ENCODE peak calls at places on chromosomes 16 and 17, in five cellular contexts. V is Calu3, B is colonic mucosa, T is neural crest cell, Y is coronary artery. J is an unnamed sample.

GRCh38 chr17:44878627-44879221 is 20.5 kb downstream of the EFTUD2 start:
- DNase-seq in V (peak), B (peak), T (peak), Y (no peak), J (peak)

GRCh38 chr17:62178579-62178978 is 113.5 kb upstream of the MED13 start:
- DNase-seq in V (no peak), B (no peak), T (no peak), Y (no peak), J (peak)

GRCh38 chr16:81939164-81940067 is 71.9 kb downstream of the SDR42E1 start:
- DNase-seq in V (no peak), B (no peak), T (no peak), Y (no peak), J (no peak)

GRCh38 chr17:34503804-34504203 is 75.6 kb upstream of the TMEM132E start:
- DNase-seq in V (no peak), B (no peak), T (no peak), Y (no peak), J (no peak)

GRCh38 chr16:66476328-66477027 is 49.4 kb downstream of the BEAN1 start:
- DNase-seq in V (peak), B (peak), T (no peak), Y (peak), J (no peak)

GRCh38 chr17:1229354-1229890 is 40.8 kb upstream of the BHLHA9 start:
- DNase-seq in V (peak), B (peak), T (no peak), Y (no peak), J (no peak)

GRCh38 chr17:63435681-63436522 is 10.2 kb downstream of the CYB561 start:
- DNase-seq in V (no peak), B (peak), T (no peak), Y (no peak), J (no peak)

GRCh38 chr17:19366637-19366972 is 4.1 kb upstream of the B9D1 start:
- DNase-seq in V (no peak), B (no peak), T (no peak), Y (no peak), J (no peak)

GRCh38 chr17:80481284-80482057 is 5.1 kb upstream of the NPTX1 start:
- DNase-seq in V (no peak), B (no peak), T (no peak), Y (no peak), J (no peak)

GRCh38 chr17:15941781-15942180 is 3.1 kb upstream of the ADORA2B start:
- DNase-seq in V (no peak), B (no peak), T (no peak), Y (no peak), J (peak)

GRCh38 chr17:73841431-73842060 is 197.3 kb upstream of the SDK2 start:
- DNase-seq in V (peak), B (no peak), T (no peak), Y (no peak), J (peak)

GRCh38 chr16:87334611-87335305 is 17.6 kb upstream of the C16orf95 start:
- DNase-seq in V (no peak), B (no peak), T (no peak), Y (no peak), J (no peak)

GRCh38 chr17:68036304-68037147 is 991 bp downstream of the KPNA2 start:
- DNase-seq in V (no peak), B (no peak), T (no peak), Y (no peak), J (peak)

GRCh38 chr17:46894476-46895151 is 28.3 kb upstream of the GOSR2 start:
- DNase-seq in V (no peak), B (no peak), T (no peak), Y (no peak), J (no peak)

GRCh38 chr16:24488045-24488444 is 51.3 kb upstream of the RBBP6 start:
- DNase-seq in V (no peak), B (no peak), T (no peak), Y (no peak), J (no peak)

GRCh38 chr16:85555549-85556455 is 57.3 kb upstream of the GSE1 start:
- DNase-seq in V (no peak), B (peak), T (no peak), Y (no peak), J (no peak)

DNA sequence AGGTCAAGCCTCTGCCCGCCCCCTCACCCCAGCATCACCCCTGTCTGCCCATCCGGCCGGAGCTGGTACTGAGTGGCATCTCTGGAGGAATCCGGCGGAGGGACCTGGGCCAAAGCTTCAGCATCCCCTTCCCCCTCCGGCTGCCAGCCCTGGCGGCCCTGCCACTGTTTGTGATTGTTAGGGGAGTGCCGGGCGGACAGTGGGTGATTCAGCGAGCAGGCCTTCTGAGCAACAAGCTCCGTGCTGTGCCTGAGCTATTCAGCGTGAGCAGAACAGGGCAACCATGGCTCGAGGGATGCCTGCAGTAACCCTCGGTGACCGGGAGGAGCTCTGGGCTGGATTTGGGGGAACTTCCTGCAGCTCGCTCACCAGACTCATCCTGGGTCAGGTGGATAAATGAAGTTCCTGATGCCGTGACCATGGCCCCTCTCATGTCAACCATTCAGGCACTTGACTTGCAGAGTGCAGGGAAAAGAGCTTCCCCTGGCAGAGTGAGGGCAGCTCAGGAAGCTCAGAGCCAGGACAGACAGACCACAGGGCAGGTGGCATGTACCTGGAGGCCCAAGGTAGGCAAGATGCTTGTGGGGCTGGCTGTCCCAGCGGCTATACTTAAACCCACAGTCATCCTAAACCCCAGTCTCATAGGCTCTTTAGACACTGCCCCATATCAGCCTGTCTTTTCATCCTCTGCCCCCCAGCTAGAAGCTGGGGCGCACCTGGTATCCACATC is 24.3 kb upstream of the MLKL start:
- DNase-seq in V (no peak), B (no peak), T (peak), Y (no peak), J (peak)
- TF ChIP-seq CTCF in V (no peak), B (no peak), T (no peak), Y (no peak), J (peak)

GRCh38 chr17:61002316-61002736 is 324.7 kb downstream of the BCAS3 start:
- DNase-seq in V (no peak), B (no peak), T (no peak), Y (no peak), J (peak)

GRCh38 chr17:61005358-61005757 is 327.7 kb downstream of the BCAS3 start:
- DNase-seq in V (no peak), B (no peak), T (no peak), Y (no peak), J (no peak)

GRCh38 chr17:61000911-61001310 is 323.3 kb downstream of the BCAS3 start:
- DNase-seq in V (no peak), B (no peak), T (no peak), Y (no peak), J (peak)
- TF ChIP-seq CTCF in V (no peak), B (no peak), T (peak), Y (no peak), J (peak)

GRCh38 chr17:74864866-74865395 is 5.2 kb upstream of the GRIN2C start:
- DNase-seq in V (peak), B (peak), T (peak), Y (no peak), J (peak)

GRCh38 chr17:74866198-74866835 is 6.5 kb downstream of the FDXR start:
- DNase-seq in V (no peak), B (no peak), T (no peak), Y (no peak), J (no peak)

GRCh38 chr17:74864297-74864865 is 4.7 kb upstream of the GRIN2C start:
- DNase-seq in V (no peak), B (no peak), T (no peak), Y (no peak), J (no peak)

GRCh38 chr17:74863420-74864296 is 4.0 kb upstream of the GRIN2C start:
- DNase-seq in V (no peak), B (no peak), T (no peak), Y (no peak), J (no peak)

DNA sequence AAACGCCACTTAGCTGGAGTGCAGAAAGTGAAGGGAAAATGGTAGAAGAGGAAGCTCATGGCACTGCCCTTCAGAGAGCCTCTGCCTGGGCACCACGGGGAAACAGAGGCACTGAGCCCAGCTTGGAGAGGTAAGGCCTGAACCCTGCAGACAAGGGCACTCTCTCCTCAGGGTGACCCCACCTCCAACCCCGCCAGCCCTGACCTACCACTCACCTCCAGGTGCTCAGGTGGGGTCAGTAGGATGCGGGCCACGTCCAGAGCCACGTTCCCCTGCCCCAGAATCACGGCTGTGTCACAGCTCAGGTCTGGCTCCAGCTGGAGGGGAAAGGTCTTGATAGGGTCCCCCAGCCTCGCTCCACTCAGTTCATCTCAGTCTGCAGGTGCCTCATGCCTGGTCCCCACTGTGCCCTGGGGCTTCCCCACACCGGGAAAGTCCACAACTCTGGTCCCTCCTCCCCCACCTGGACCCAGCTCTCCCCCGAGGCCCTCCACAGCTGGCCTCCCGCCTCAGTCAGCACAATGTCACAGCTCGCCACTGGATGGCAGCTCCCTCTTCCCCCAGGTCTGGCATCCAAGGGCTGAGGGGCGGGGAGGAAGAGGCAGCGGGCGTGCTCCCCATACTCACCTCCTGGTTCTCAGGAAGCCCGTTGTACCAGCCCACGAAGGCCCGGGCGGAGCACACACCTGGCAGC is 6.0 kb upstream of the GRIN2C start:
- DNase-seq in V (peak), B (no peak), T (no peak), Y (no peak), J (no peak)
- TF ChIP-seq CTCF in V (no peak), B (no peak), T (no peak), Y (no peak), J (no peak)

GRCh38 chr16:53506254-53506653 is 3.2 kb upstream of the AKTIP start:
- DNase-seq in V (no peak), B (no peak), T (no peak), Y (no peak), J (no peak)

GRCh38 chr16:53502331-53503269 is at the start of gene AKTIP:
- DNase-seq in V (peak), B (peak), T (no peak), Y (peak), J (peak)

GRCh38 chr16:53503270-53503911 is 382 bp upstream of the AKTIP start:
- DNase-seq in V (peak), B (peak), T (peak), Y (peak), J (peak)

GRCh38 chr16:53504665-53505064 is 1.7 kb upstream of the AKTIP start:
- DNase-seq in V (peak), B (no peak), T (no peak), Y (peak), J (no peak)

GRCh38 chr16:53504161-53504663 is 1.2 kb upstream of the AKTIP start:
- DNase-seq in V (peak), B (peak), T (peak), Y (peak), J (peak)
- TF ChIP-seq CTCF in V (no peak), B (no peak), T (no peak), Y (no peak), J (no peak)

GRCh38 chr17:43608313-43608712 is 53.4 kb downstream of the MEOX1 start:
- DNase-seq in V (no peak), B (no peak), T (no peak), Y (no peak), J (no peak)

GRCh38 chr17:43612515-43612914 is 49.2 kb downstream of the MEOX1 start:
- DNase-seq in V (no peak), B (no peak), T (no peak), Y (no peak), J (no peak)

GRCh38 chr17:43609613-43610385 is 51.9 kb downstream of the MEOX1 start:
- DNase-seq in V (no peak), B (no peak), T (no peak), Y (no peak), J (no peak)

GRCh38 chr17:43613911-43614310 is 47.8 kb downstream of the MEOX1 start:
- DNase-seq in V (no peak), B (no peak), T (no peak), Y (no peak), J (no peak)

GRCh38 chr17:43611230-43611969 is 50.3 kb downstream of the MEOX1 start:
- DNase-seq in V (no peak), B (no peak), T (no peak), Y (no peak), J (no peak)
- TF ChIP-seq CTCF in V (no peak), B (no peak), T (no peak), Y (no peak), J (no peak)

DNA sequence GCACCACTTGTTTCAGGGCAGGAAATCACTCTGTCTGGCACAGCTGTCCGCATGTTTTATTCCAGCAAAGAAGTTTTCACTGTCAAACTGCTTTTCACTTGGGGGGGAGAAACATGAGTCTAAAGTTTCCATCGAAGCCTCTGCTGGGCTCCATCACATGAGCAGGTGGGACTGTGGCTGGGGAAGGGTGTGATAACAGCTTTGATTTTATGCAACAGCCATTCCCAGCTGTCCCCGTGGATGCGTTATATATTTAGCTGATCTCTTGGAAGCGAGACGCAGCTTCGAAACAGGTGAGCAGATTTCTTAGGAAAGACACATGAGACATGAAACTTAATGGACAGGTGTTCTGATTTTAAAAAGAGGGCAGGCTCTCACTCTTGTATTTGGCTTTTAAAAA is 288.6 kb downstream of the SNX29 start:
- DNase-seq in V (no peak), B (no peak), T (no peak), Y (no peak), J (no peak)
- TF ChIP-seq CTCF in V (no peak), B (no peak), T (no peak), Y (no peak), J (no peak)

DNA sequence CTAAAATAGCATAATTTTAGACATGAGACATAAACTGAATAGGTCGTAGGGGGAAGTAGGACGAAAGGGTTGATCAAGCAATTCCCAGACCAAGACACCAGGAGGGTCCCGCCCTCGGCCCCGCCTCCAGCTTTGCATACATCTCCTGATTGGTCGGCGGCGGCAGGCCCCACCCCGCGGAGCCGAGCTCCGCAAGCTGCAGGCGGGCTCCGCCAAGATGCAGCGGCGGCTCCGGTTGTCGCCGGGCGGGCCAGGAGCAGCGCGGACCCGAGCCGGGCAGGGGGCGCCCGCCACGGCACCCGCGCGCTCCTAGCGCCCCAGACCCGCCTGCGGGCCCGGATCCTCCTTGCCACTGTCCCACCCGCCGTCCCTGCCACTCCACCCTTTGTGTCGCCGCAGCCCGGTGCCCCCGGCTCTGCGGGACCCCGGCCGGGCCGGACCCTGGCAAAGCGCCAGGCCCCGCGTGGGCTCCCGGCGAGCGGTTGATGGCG is at the start of gene CDR2L:
- DNase-seq in V (peak), B (peak), T (peak), Y (peak), J (peak)
- TF ChIP-seq CTCF in V (no peak), B (no peak), T (no peak), Y (no peak), J (no peak)

GRCh38 chr17:48347203-48347602 is 82.8 kb downstream of the SKAP1 start:
- DNase-seq in V (no peak), B (no peak), T (no peak), Y (no peak), J (no peak)
- TF ChIP-seq CTCF in V (no peak), B (no peak), T (no peak), Y (no peak), J (no peak)

GRCh38 chr17:42520540-42520951 is 15.5 kb upstream of the NAGLU start:
- DNase-seq in V (peak), B (no peak), T (peak), Y (peak), J (no peak)
- TF ChIP-seq CTCF in V (peak), B (no peak), T (peak), Y (no peak), J (peak)